ENCODE peak calls at places on chromosomes 2 and 18, in nine cellular contexts. I is astrocyte of the spinal cord; L is foreskin fibroblast; Z is heart right ventricle; F is naive thymus-derived CD4-positive, alpha-beta T cell; E is AG09309; H is aorta; R is astrocyte of the cerebellum; G is fibroblast of pulmonary artery. U is an unnamed sample.

GRCh38 chr2:110773470-110773921 is 41.1 kb downstream of the ACOXL start:
- DNase-seq in I (no peak), L (no peak), Z (peak), F (no peak), E (no peak), H (peak), R (no peak), G (no peak), U (no peak)

GRCh38 chr2:15040429-15041084 is 408.0 kb downstream of the LRATD1 start:
- DNase-seq in I (no peak), L (no peak), Z (no peak), F (no peak), E (no peak), H (no peak), R (no peak), G (no peak), U (peak)

GRCh38 chr18:54388203-54389142 is 30.8 kb downstream of the C18orf54 start:
- DNase-seq in I (peak), L (peak), Z (no peak), F (no peak), E (peak), H (peak), R (peak), G (peak), U (peak)

GRCh38 chr2:3605013-3605961 is 10.4 kb downstream of the COLEC11 start:
- DNase-seq in I (no peak), L (no peak), Z (no peak), F (peak), E (no peak), H (no peak), R (no peak), G (no peak), U (peak)

GRCh38 chr2:173962036-173962435 is 3.1 kb downstream of the SP3 start:
- DNase-seq in I (no peak), L (peak), Z (no peak), F (no peak), E (no peak), H (no peak), R (no peak), G (peak), U (no peak)

GRCh38 chr2:239820836-239821693 is 204.1 kb downstream of the NDUFA10 start:
- DNase-seq in I (no peak), L (no peak), Z (peak), F (no peak), E (no peak), H (no peak), R (no peak), G (no peak), U (no peak)

GRCh38 chr2:204114294-204114693 is 177.7 kb downstream of the ICOS start:
- DNase-seq in I (no peak), L (no peak), Z (no peak), F (no peak), E (no peak), H (no peak), R (no peak), G (no peak), U (no peak)

GRCh38 chr2:70440621-70441020 is 113.0 kb downstream of the TGFA start:
- DNase-seq in I (no peak), L (no peak), Z (no peak), F (peak), E (no peak), H (no peak), R (no peak), G (no peak), U (peak)

GRCh38 chr18:25345432-25345831 is 6.5 kb downstream of the ZNF521 start:
- DNase-seq in I (no peak), L (peak), Z (no peak), F (no peak), E (no peak), H (no peak), R (peak), G (no peak), U (no peak)

GRCh38 chr2:171406044-171406443 is 27.7 kb downstream of the METTL8 start:
- DNase-seq in I (no peak), L (no peak), Z (no peak), F (no peak), E (no peak), H (no peak), R (no peak), G (no peak), U (no peak)

GRCh38 chr2:223865907-223866508 is 28.6 kb upstream of the AP1S3 start:
- DNase-seq in I (no peak), L (no peak), Z (no peak), F (no peak), E (no peak), H (no peak), R (no peak), G (no peak), U (peak)

GRCh38 chr2:160473508-160474318 is 19.9 kb downstream of the RBMS1 start:
- DNase-seq in I (no peak), L (no peak), Z (no peak), F (no peak), E (no peak), H (no peak), R (no peak), G (no peak), U (no peak)

GRCh38 chr2:24334245-24334633 is 26.1 kb downstream of the ITSN2 start:
- DNase-seq in I (peak), L (peak), Z (no peak), F (no peak), E (peak), H (no peak), R (peak), G (peak), U (no peak)

GRCh38 chr2:164859251-164859818 is 17.7 kb upstream of the COBLL1 start:
- DNase-seq in I (no peak), L (no peak), Z (no peak), F (no peak), E (no peak), H (no peak), R (no peak), G (no peak), U (no peak)

GRCh38 chr2:112809112-112809511 is 24.8 kb upstream of the IL1A start:
- DNase-seq in I (no peak), L (no peak), Z (no peak), F (no peak), E (no peak), H (no peak), R (no peak), G (no peak), U (no peak)

GRCh38 chr2:38377501-38378258 is 607 bp upstream of the ATL2 start:
- DNase-seq in I (peak), L (peak), Z (no peak), F (no peak), E (peak), H (no peak), R (peak), G (peak), U (peak)

GRCh38 chr2:28567076-28567471 is 71.2 kb downstream of the PLB1 start:
- DNase-seq in I (no peak), L (peak), Z (no peak), F (peak), E (no peak), H (no peak), R (no peak), G (no peak), U (no peak)

GRCh38 chr2:20815216-20815615 is 7.7 kb downstream of the LDAH start:
- DNase-seq in I (no peak), L (no peak), Z (no peak), F (no peak), E (no peak), H (no peak), R (no peak), G (no peak), U (no peak)

GRCh38 chr2:232058063-232058877 is 96.8 kb downstream of the DIS3L2 start:
- DNase-seq in I (no peak), L (no peak), Z (no peak), F (no peak), E (no peak), H (no peak), R (no peak), G (no peak), U (no peak)

GRCh38 chr2:75533135-75533534 is 27.6 kb downstream of the EVA1A start:
- DNase-seq in I (no peak), L (no peak), Z (no peak), F (no peak), E (no peak), H (no peak), R (no peak), G (no peak), U (no peak)

GRCh38 chr18:62164855-62165487 is 21.9 kb downstream of the PIGN start:
- DNase-seq in I (no peak), L (no peak), Z (no peak), F (no peak), E (no peak), H (no peak), R (no peak), G (no peak), U (no peak)

GRCh38 chr18:62763101-62763521 is 47.8 kb downstream of the PHLPP1 start:
- DNase-seq in I (no peak), L (no peak), Z (no peak), F (no peak), E (no peak), H (no peak), R (no peak), G (no peak), U (no peak)

GRCh38 chr2:230797515-230798495 is 66.9 kb upstream of the ITM2C start:
- DNase-seq in I (no peak), L (peak), Z (no peak), F (no peak), E (no peak), H (no peak), R (no peak), G (peak), U (no peak)

GRCh38 chr18:50373531-50373930 is 1.3 kb upstream of the SKA1 start:
- DNase-seq in I (no peak), L (no peak), Z (no peak), F (no peak), E (no peak), H (no peak), R (no peak), G (no peak), U (no peak)

GRCh38 chr2:40746150-40746549 is 294.3 kb upstream of the SLC8A1 start:
- DNase-seq in I (no peak), L (no peak), Z (no peak), F (no peak), E (no peak), H (no peak), R (no peak), G (peak), U (no peak)

GRCh38 chr2:109284816-109285215 is 155.8 kb downstream of the SH3RF3 start:
- DNase-seq in I (peak), L (peak), Z (peak), F (no peak), E (no peak), H (peak), R (peak), G (peak), U (no peak)

GRCh38 chr2:191930205-191930604 is 83.3 kb upstream of the CAVIN2 start:
- DNase-seq in I (no peak), L (no peak), Z (no peak), F (no peak), E (no peak), H (no peak), R (no peak), G (no peak), U (no peak)

GRCh38 chr2:169012812-169013627 is 18.1 kb downstream of the ABCB11 start:
- DNase-seq in I (no peak), L (no peak), Z (no peak), F (no peak), E (no peak), H (no peak), R (no peak), G (peak), U (no peak)

GRCh38 chr2:39730276-39730675 is 48.8 kb downstream of the THUMPD2 start:
- DNase-seq in I (no peak), L (no peak), Z (no peak), F (no peak), E (no peak), H (no peak), R (no peak), G (no peak), U (no peak)

GRCh38 chr2:183291436-183291835 is 167.2 kb downstream of the NUP35 start:
- DNase-seq in I (peak), L (no peak), Z (no peak), F (no peak), E (no peak), H (no peak), R (no peak), G (peak), U (no peak)

GRCh38 chr2:163291790-163292189 is 444.0 kb downstream of the FIGN start:
- DNase-seq in I (no peak), L (no peak), Z (no peak), F (no peak), E (no peak), H (no peak), R (no peak), G (no peak), U (no peak)
- H3K4me3 ChIP-seq in I (no peak), L (no peak), Z (no peak), F (no peak), E (no peak), H (no peak), R (no peak), G (no peak), U (no peak)

GRCh38 chr2:44242929-44243328 is 32.4 kb upstream of the SLC3A1 start:
- DNase-seq in I (no peak), L (peak), Z (no peak), F (no peak), E (no peak), H (no peak), R (no peak), G (peak), U (no peak)

GRCh38 chr2:44246840-44247369 is 28.4 kb upstream of the SLC3A1 start:
- DNase-seq in I (no peak), L (no peak), Z (no peak), F (no peak), E (no peak), H (no peak), R (no peak), G (no peak), U (no peak)

GRCh38 chr2:44245068-44245861 is 30.0 kb upstream of the SLC3A1 start:
- DNase-seq in I (no peak), L (no peak), Z (no peak), F (no peak), E (no peak), H (no peak), R (no peak), G (no peak), U (no peak)

GRCh38 chr2:44246436-44246835 is 28.8 kb upstream of the SLC3A1 start:
- DNase-seq in I (no peak), L (no peak), Z (no peak), F (no peak), E (no peak), H (no peak), R (no peak), G (peak), U (no peak)

DNA sequence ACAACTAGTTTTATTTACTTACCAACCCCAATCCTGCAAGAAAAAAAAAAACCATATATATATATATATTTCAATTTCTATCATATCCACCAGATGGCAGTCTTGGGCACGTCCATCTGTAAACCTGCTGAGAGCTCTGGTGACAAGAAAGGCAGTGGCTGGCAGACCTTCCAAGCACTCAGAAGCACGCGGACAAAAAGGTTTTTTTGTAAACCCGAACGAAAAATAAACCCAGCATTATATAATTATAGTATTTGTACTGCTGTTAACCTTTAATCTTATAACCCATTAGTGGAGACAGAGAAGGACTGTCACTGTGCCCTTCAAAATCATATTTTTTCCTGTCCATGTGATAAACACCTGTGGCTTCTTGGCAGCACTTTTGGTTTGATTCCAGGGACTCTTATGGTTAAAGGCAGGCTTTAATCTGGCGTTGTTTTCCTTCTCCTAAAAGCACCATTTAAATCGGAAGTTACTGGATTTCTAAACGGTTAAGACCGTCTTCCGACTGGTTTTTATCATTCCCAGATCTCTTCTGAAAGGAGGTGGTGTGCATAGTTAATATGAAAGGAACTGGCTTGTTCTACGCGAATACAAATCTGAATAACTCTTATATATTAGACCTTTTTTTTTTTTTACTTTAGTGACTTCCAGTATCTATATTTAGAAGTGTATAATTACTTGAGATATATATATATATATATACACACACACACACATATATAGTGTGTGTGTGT is 31.0 kb upstream of the SLC3A1 start:
- DNase-seq in I (peak), L (peak), Z (no peak), F (peak), E (no peak), H (peak), R (peak), G (peak), U (peak)
- H3K4me3 ChIP-seq in I (peak), L (peak), Z (peak), F (peak), E (no peak), H (peak), R (peak), G (peak), U (peak)

GRCh38 chr2:696463-696862 is 19.3 kb upstream of the TMEM18 start:
- DNase-seq in I (no peak), L (no peak), Z (no peak), F (no peak), E (no peak), H (no peak), R (no peak), G (no peak), U (no peak)
- H3K4me3 ChIP-seq in I (no peak), L (no peak), Z (no peak), F (no peak), E (no peak), H (no peak), R (no peak), G (no peak), U (no peak)

DNA sequence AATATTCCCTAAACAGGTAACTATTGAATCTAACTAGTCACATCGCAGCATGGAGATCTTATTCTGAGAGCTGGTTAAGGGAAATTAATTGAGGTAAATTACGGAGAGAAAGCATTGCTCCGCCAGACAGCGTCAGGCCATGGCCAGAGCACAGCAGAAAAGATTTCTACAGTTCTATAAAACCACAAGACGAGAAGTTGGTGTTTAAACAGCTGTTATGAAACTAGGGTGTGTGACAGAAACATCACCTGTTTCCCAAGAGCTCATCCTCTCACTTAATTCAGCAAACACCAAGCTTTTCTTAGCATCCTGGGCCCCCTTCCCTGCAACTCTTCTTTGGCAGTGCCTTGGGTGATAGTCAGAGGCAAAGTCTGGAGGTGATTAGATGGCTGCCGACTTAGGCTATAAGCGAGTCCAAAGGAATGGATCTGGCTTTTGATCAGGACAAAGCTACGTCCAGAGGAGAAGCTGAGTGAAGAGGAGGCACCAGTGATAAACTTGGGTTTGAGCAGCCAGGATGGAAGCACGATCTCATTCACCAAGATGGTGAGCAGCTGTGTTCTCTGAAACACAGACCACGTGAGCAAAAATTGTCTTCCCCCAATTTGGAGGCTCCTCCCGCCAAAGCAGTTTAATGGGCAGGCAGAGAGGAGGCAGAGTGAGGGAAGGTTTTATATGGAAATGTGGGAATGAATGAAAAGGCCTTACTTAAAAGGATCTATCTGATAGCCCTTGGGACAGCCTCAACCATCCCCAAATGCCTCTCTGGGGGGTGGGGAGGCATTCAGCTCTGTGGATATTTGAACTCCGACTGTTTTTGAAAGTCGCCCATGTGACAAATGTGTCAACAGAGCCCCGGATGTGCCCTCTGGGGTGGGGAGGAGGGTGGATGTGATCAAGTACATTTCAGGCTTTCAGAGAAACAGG is 57.8 kb downstream of the PKDCC start:
- DNase-seq in I (no peak), L (peak), Z (no peak), F (peak), E (no peak), H (peak), R (no peak), G (peak), U (no peak)
- H3K4me3 ChIP-seq in I (no peak), L (no peak), Z (no peak), F (peak), E (no peak), H (no peak), R (no peak), G (no peak), U (no peak)

GRCh38 chr2:218002792-218003191 is at the start of gene TNS1:
- DNase-seq in I (peak), L (peak), Z (peak), F (no peak), E (no peak), H (peak), R (no peak), G (peak), U (no peak)
- H3K4me3 ChIP-seq in I (peak), L (peak), Z (peak), F (no peak), E (peak), H (peak), R (peak), G (peak), U (no peak)

DNA sequence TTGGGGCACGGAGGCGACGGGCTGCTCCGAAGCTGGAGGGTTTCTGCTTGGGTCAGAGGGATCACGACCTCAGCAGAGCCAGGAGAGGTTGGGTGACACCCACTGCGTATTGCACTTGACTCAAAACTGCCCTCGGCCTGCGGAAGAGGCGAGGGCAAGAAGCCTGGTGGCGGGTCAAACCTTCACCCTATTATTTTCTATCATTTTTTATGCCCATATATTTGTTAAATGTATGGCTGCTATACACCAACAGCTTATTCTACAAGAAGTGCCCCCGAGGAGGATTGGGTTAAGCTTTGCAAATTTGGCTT is 12.6 kb upstream of the SATB2 start:
- DNase-seq in I (no peak), L (no peak), Z (no peak), F (no peak), E (no peak), H (no peak), R (no peak), G (no peak), U (no peak)
- H3K4me3 ChIP-seq in I (no peak), L (no peak), Z (no peak), F (no peak), E (no peak), H (no peak), R (no peak), G (no peak), U (no peak)

DNA sequence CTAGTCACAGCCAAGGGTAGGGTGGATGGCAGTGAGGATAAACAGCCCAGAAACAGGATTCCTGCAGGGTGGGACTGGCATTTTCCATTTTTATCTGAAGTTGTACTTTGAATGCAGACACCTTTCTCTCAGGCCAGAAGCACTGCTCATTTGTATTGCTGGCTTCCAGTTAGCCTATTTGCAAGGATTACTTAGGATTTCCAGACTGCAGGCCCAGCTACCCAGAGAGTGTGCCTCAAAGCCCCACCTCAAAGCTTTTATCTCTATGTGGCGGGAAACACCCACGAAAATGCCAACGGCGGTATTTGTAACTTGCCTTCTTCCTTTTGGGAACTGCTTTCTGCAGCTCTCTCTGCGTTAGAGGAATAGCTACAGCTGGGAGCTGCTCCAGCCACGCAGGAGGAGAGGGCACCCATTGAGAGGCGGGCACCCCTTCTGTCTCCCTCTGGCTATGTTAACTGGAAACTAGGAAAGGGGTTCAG is 144.8 kb downstream of the TGIF1 start:
- DNase-seq in I (peak), L (peak), Z (no peak), F (peak), E (no peak), H (peak), R (no peak), G (peak), U (no peak)
- H3K4me3 ChIP-seq in I (peak), L (peak), Z (peak), F (peak), E (peak), H (peak), R (peak), G (peak), U (peak)

GRCh38 chr2:144596074-144596871 is 76.4 kb upstream of the ZEB2 start:
- DNase-seq in I (peak), L (peak), Z (no peak), F (no peak), E (no peak), H (no peak), R (peak), G (peak), U (no peak)
- H3K4me3 ChIP-seq in I (no peak), L (no peak), Z (no peak), F (no peak), E (no peak), H (peak), R (no peak), G (peak), U (no peak)